ENCODE peak calls at places on chromosomes 13 and 19, in nine cellular contexts. S is Caco-2; Q is fibroblast of the aortic adventitia; O is T-helper 2 cell treated with Interferon-gamma antibody and Interleukin-4, amounts not matched to agents 5 μg/mL and 100 μg/mL, for 36 hours; Y is endothelial cell; B is WERI-Rb-1; N is DMS 273 treated with DMSO at 0.1 percent for 48 hours; F is COR-L47; J is right lobe of liver. P is an unnamed sample.

GRCh38 chr19:14174883-14175282 is 31.1 kb downstream of the ADGRL1 start:
- DNase-seq in N (no peak), S (no peak), O (no peak), J (no peak), F (no peak), Q (no peak), Y (no peak), B (no peak), P (no peak)

GRCh38 chr19:35462476-35462953 is 14.5 kb downstream of the FFAR2 start:
- DNase-seq in B (no peak), Y (no peak), N (no peak), O (peak), J (no peak), Q (no peak), S (no peak), F (no peak), P (no peak)

GRCh38 chr13:27923794-27924528 is 4.2 kb downstream of the PDX1 start:
- DNase-seq in Q (no peak), B (no peak), F (no peak), S (no peak), J (no peak), N (no peak), O (no peak), Y (no peak), P (no peak)

GRCh38 chr13:46831588-46832194 is 34.7 kb upstream of the ESD start:
- DNase-seq in J (no peak), N (no peak), Q (peak), S (peak), F (peak), Y (peak), O (peak), B (peak), P (peak)

GRCh38 chr13:67228909-67229308 is 1.2 kb downstream of the PCDH9 start:
- DNase-seq in O (no peak), B (no peak), Q (no peak), J (peak), S (no peak), N (no peak), Y (no peak), F (no peak), P (no peak)

GRCh38 chr19:11378319-11379189 is 4.1 kb downstream of the SWSAP1 start:
- DNase-seq in B (peak), N (no peak), O (no peak), S (peak), J (peak), Y (peak), Q (peak), F (peak), P (peak)

GRCh38 chr13:50198508-50198907 is 183.3 kb downstream of the KCNRG start:
- DNase-seq in Q (peak), S (no peak), F (peak), N (no peak), O (no peak), Y (no peak), J (no peak), B (no peak), P (peak)

GRCh38 chr19:55166530-55167268 is at the start of gene DNAAF3:
- DNase-seq in F (peak), Q (peak), Y (peak), J (peak), N (peak), B (peak), S (peak), O (peak), P (peak)

GRCh38 chr19:17720487-17720839 is 1.2 kb downstream of the MAP1S start:
- DNase-seq in Y (no peak), B (no peak), O (no peak), Q (no peak), N (no peak), F (no peak), J (peak), S (no peak), P (no peak)

GRCh38 chr13:68938639-68939038 is 1169.0 kb upstream of the ATXN8OS start:
- DNase-seq in S (no peak), N (no peak), Q (no peak), B (no peak), O (no peak), F (no peak), J (no peak), Y (no peak), P (no peak)

GRCh38 chr19:29699861-29700260 is 15.2 kb downstream of the C19orf12 start:
- DNase-seq in F (no peak), N (no peak), Q (no peak), S (no peak), B (no peak), J (no peak), Y (no peak), O (no peak), P (no peak)

GRCh38 chr13:74070065-74070464 is 64.1 kb downstream of the KLF12 start:
- DNase-seq in Q (no peak), F (no peak), Y (no peak), O (peak), B (no peak), S (no peak), N (no peak), J (no peak), P (no peak)

GRCh38 chr13:113848431-113849260 is 15.2 kb downstream of the GAS6 start:
- DNase-seq in B (peak), Y (no peak), N (no peak), F (no peak), S (no peak), J (no peak), Q (no peak), O (no peak), P (no peak)

GRCh38 chr19:19257137-19257536 is 16.0 kb downstream of the TM6SF2 start:
- DNase-seq in Q (no peak), O (no peak), F (no peak), N (no peak), Y (no peak), B (no peak), J (no peak), S (no peak), P (no peak)

P was measured in cardiac fibroblast.